ENCODE peak calls at places on chromosomes 6 and 20, in eight cellular contexts. Y, C, K, P, V, Q, J and N are unnamed samples. For H3K9me3, the result is how much of the 10 kb centered on the place peaks cover.

GRCh38 chr6:17385660-17386059 is 7.7 kb upstream of the CAP2 start:
- DNase-seq in Y (no peak), K (no peak), V (peak), C (no peak), P (no peak), Q (no peak), J (no peak), N (no peak)

GRCh38 chr6:138631566-138631965 is 132.3 kb upstream of the NHSL1 start:
- DNase-seq in Q (no peak), J (no peak), Y (no peak), V (no peak), K (no peak), P (no peak), C (no peak), N (no peak)

GRCh38 chr6:56814308-56814707 is 140.6 kb upstream of the BEND6 start:
- DNase-seq in J (no peak), Y (no peak), C (no peak), V (no peak), Q (no peak), P (no peak), K (no peak), N (no peak)

GRCh38 chr20:64261138-64261537 is 5.6 kb downstream of the PCMTD2 start:
- DNase-seq in V (peak), P (no peak), K (no peak), Q (no peak), C (no peak), J (peak), Y (no peak), N (no peak)

GRCh38 chr6:166469426-166469961 is 86.8 kb upstream of the MPC1 start:
- DNase-seq in Y (no peak), V (no peak), C (no peak), P (no peak), Q (no peak), J (no peak), K (no peak), N (no peak)

GRCh38 chr20:21270806-21271205 is 32.3 kb upstream of the XRN2 start:
- DNase-seq in J (no peak), Q (no peak), C (no peak), P (no peak), Y (no peak), K (no peak), V (no peak), N (no peak)

GRCh38 chr6:106757267-106757666 is 127.9 kb downstream of the QRSL1 start:
- DNase-seq in V (no peak), J (no peak), Q (peak), Y (no peak), P (no peak), K (no peak), C (peak), N (no peak)

GRCh38 chr6:106529438-106529837 is 99.9 kb downstream of the RTN4IP1 start:
- DNase-seq in Y (no peak), K (no peak), Q (no peak), P (no peak), C (no peak), J (no peak), V (no peak), N (no peak)

GRCh38 chr20:53922901-53923314 is 147.5 kb downstream of the BCAS1 start:
- DNase-seq in J (no peak), Y (no peak), P (no peak), V (no peak), C (no peak), Q (no peak), K (no peak), N (no peak)

GRCh38 chr20:8414611-8415274 is 282.7 kb downstream of the PLCB1 start:
- DNase-seq in K (no peak), J (no peak), C (no peak), Q (no peak), Y (no peak), V (no peak), P (peak), N (no peak)

GRCh38 chr6:15474196-15474595 is 188.6 kb downstream of the DTNBP1 start:
- DNase-seq in C (no peak), Q (no peak), P (no peak), J (no peak), K (no peak), V (no peak), Y (no peak), N (no peak)

GRCh38 chr20:41248371-41249024 is 69.0 kb downstream of the ZHX3 start:
- DNase-seq in P (no peak), J (no peak), Y (peak), K (no peak), Q (no peak), C (peak), V (no peak), N (no peak)

GRCh38 chr6:160170018-160170680 is 48.5 kb downstream of the SLC22A1 start:
- DNase-seq in K (no peak), J (no peak), Q (no peak), Y (no peak), P (no peak), V (no peak), C (no peak), N (no peak)

GRCh38 chr6:74070091-74070490 is 374.1 kb downstream of the CD109 start:
- DNase-seq in Y (no peak), K (no peak), C (no peak), Q (no peak), P (no peak), J (no peak), V (no peak), N (no peak)

GRCh38 chr20:61935926-61936700 is 129.6 kb downstream of the TAF4 start:
- DNase-seq in P (no peak), Q (peak), J (peak), K (no peak), Y (no peak), C (no peak), V (peak), N (peak)

GRCh38 chr6:328184-328670 is 35.9 kb downstream of the DUSP22 start:
- DNase-seq in J (no peak), P (no peak), K (no peak), Y (peak), C (no peak), Q (no peak), V (peak), N (no peak)

GRCh38 chr6:82270791-82271392 is 23.3 kb upstream of the IBTK start:
- DNase-seq in C (no peak), V (no peak), Q (no peak), P (peak), Y (no peak), K (no peak), J (no peak), N (no peak)

GRCh38 chr6:4884646-4885427 is 108.6 kb downstream of the CDYL start:
- DNase-seq in K (no peak), P (no peak), Q (no peak), C (no peak), V (no peak), J (no peak), Y (no peak), N (no peak)

GRCh38 chr20:20744170-20744725 is 31.8 kb upstream of the RALGAPA2 start:
- DNase-seq in C (no peak), Q (no peak), P (no peak), K (no peak), J (no peak), Y (no peak), V (no peak), N (no peak)

GRCh38 chr20:44835661-44836221 is 25.4 kb upstream of the RIMS4 start:
- DNase-seq in V (no peak), Y (no peak), P (no peak), J (no peak), K (no peak), Q (no peak), C (no peak), N (no peak)

GRCh38 chr6:114839019-114839418 is 496.2 kb upstream of the HS3ST5 start:
- DNase-seq in Y (no peak), J (no peak), C (no peak), Q (no peak), V (no peak), K (no peak), P (no peak), N (no peak)

GRCh38 chr20:34541264-34541901 is 17.1 kb upstream of the MAP1LC3A start:
- DNase-seq in P (no peak), V (no peak), C (no peak), Y (no peak), J (no peak), Q (no peak), K (no peak), N (no peak)

GRCh38 chr6:126380072-126380583 is 40.2 kb downstream of the CENPW start:
- DNase-seq in C (no peak), K (no peak), V (no peak), Q (no peak), J (no peak), Y (no peak), P (no peak), N (no peak)

GRCh38 chr20:61316351-61316750 is 64.3 kb downstream of the CDH4 start:
- DNase-seq in Y (no peak), Q (no peak), J (no peak), V (no peak), P (no peak), K (no peak), C (no peak), N (no peak)

GRCh38 chr6:170383466-170384075 is 77.0 kb downstream of the FAM120B start:
- DNase-seq in P (no peak), K (no peak), Q (no peak), C (no peak), J (no peak), Y (no peak), V (no peak), N (no peak)

GRCh38 chr20:36847710-36848040 is 28.3 kb upstream of the TLDC2 start:
- DNase-seq in K (no peak), C (no peak), V (no peak), Y (no peak), J (no peak), P (no peak), Q (no peak), N (no peak)

GRCh38 chr20:25987073-25987927 is 290.6 kb upstream of the ZNF337 start:
- DNase-seq in P (no peak), V (no peak), Q (no peak), C (no peak), K (peak), J (peak), Y (peak), N (peak)

GRCh38 chr20:36523341-36523740 is 18.0 kb upstream of the MYL9 start:
- DNase-seq in J (no peak), K (no peak), Q (no peak), Y (no peak), C (no peak), V (no peak), P (no peak), N (no peak)

GRCh38 chr6:126312013-126312665 is 27.8 kb upstream of the CENPW start:
- DNase-seq in C (no peak), Q (no peak), J (no peak), V (no peak), P (peak), K (no peak), Y (no peak), N (no peak)

GRCh38 chr6:28142446-28142845 is 763 bp downstream of the ZKSCAN8 start:
- DNase-seq in P (no peak), Q (no peak), J (no peak), C (no peak), K (no peak), V (no peak), Y (no peak), N (no peak)

GRCh38 chr6:157758516-157759023 is 64.5 kb upstream of the SNX9 start:
- DNase-seq in Q (no peak), K (no peak), Y (no peak), J (no peak), C (no peak), P (no peak), V (no peak), N (no peak)
- H3K27ac ChIP-seq in Q (no peak), K (no peak), Y (peak), J (no peak), C (no peak), P (no peak), V (no peak), N (no peak)

GRCh38 chr6:9620687-9621086 is 794.2 kb downstream of the TFAP2A start:
- DNase-seq in Y (no peak), J (no peak), K (no peak), C (no peak), Q (no peak), V (no peak), P (no peak), N (no peak)

GRCh38 chr6:9621276-9621675 is 793.6 kb downstream of the TFAP2A start:
- DNase-seq in V (no peak), P (no peak), C (no peak), Y (no peak), J (no peak), Q (no peak), K (no peak), N (no peak)

GRCh38 chr6:9623228-9623832 is 791.5 kb downstream of the TFAP2A start:
- DNase-seq in J (no peak), C (no peak), K (no peak), Y (no peak), V (no peak), Q (no peak), P (no peak), N (no peak)

GRCh38 chr6:9620263-9620662 is 794.6 kb downstream of the TFAP2A start:
- DNase-seq in P (no peak), C (no peak), Q (no peak), Y (no peak), V (no peak), J (no peak), K (no peak), N (no peak)

DNA sequence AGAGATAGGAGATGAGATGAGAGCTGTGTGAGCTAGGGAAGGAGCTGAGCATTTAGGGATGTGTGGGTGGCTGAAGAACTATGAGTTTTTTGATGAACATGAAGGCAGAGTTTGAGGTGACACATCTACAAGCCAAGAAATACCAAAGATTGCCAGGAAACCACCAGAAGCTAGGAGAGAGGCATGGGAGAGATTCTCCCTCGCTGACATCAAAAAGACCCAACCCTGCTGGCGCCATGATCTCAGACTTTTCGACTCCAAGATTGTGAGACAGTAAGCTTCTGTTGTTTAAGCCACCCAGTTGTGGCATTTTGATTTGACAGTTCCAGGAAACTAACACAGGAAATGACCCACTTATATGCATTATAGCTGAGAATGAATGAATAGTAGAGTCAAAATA is 790.9 kb downstream of the TFAP2A start:
- DNase-seq in Y (no peak), V (no peak), K (no peak), C (no peak), P (no peak), Q (no peak), J (no peak), N (no peak)
- TF ChIP-seq CTCF in Y (no peak), V (no peak), K (no peak), C (no peak), P (no peak), Q (no peak), J (no peak), N (no peak)

GRCh38 chr20:38892091-38892981 is 33.9 kb upstream of the FAM83D start:
- DNase-seq in C (no peak), J (no peak), Y (no peak), P (no peak), Q (no peak), K (no peak), V (no peak), N (no peak)

GRCh38 chr20:38890497-38890818 is 35.8 kb upstream of the FAM83D start:
- DNase-seq in Q (no peak), J (no peak), Y (no peak), K (no peak), V (no peak), C (no peak), P (no peak), N (no peak)

GRCh38 chr20:38888059-38888831 is 38.0 kb upstream of the FAM83D start:
- DNase-seq in Q (no peak), Y (no peak), C (no peak), V (no peak), K (no peak), J (no peak), P (no peak), N (no peak)

GRCh38 chr20:38889050-38889449 is 37.2 kb upstream of the FAM83D start:
- DNase-seq in K (no peak), Q (no peak), V (no peak), Y (no peak), C (no peak), J (no peak), P (no peak), N (no peak)

GRCh38 chr20:38889792-38890496 is 36.3 kb upstream of the FAM83D start:
- DNase-seq in Q (no peak), J (no peak), Y (no peak), K (no peak), P (no peak), V (no peak), C (no peak), N (no peak)
- H3K9me3 ChIP-seq in Q (under half), J (under half), Y (under half), K (under half), P (under half), V (under half), C (under half), N (under half)

DNA sequence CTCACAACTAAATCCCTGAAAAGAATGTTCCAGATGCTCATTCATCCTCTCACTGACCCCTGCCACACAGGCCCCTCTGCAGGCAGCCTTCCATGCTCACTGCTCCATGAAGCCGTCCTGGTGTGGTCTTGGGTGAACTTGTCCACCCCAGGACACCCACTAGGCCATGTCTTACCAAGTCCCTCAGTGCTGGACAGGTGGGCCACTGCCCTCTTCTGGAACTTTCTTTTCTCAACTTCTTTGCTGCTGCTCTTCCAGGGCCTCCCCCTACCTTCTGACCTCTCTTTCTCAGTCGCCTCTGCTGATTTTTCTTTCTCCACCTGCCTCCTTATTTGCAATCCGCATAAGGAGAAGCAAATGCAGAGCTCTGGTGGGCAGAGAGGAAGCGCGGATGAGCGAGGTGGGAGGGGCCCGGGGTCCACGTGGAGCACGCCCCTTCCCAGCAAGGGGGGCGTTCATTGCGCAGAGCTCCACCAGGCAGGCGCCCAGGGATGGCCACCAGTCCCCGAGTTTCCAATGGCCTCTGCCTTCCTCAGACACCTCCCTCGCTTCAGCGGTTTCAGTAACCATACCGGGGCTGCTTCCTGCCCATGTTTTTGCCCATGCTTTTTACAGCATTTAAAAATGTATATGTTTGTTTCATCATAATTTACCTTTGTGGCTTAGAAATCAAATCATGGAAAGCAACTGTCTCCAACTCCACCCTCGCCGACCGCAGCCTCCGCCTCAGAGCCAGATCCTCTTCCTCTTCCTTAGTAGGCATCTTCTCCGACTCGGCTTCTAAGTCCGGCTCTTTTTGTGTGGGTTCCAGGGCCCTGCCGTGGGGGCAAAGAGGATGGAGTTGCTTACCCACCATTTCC is 129.6 kb downstream of the ZDHHC14 start:
- DNase-seq in P (no peak), J (no peak), Y (no peak), V (no peak), K (peak), Q (no peak), C (no peak), N (no peak)
- H3K27ac ChIP-seq in P (no peak), J (no peak), Y (no peak), V (no peak), K (no peak), Q (no peak), C (no peak), N (no peak)

DNA sequence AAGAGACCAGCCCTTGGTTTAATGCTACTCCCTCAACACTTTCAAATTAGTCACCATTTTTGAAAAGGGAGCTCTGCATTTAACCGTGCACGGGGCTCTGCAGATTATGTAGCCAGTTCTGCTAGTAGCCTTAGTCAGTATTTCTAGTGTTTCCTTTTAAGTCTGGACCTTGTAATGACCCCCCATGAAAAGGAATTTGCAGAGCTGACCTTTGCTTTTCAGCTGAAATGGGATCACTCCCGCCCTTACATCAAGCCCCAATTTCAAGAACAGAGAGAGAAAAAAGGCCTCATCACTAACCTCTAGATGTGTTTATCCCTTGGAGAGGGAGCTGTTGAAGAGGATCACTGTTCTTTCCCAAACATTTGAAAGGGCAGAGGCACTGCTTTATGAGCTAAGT is 490.8 kb upstream of the BTBD3 start:
- DNase-seq in P (no peak), C (no peak), V (no peak), Y (no peak), Q (no peak), J (no peak), K (no peak), N (no peak)
- TF ChIP-seq CTCF in P (no peak), C (no peak), V (no peak), Y (no peak), Q (no peak), J (no peak), K (no peak), N (no peak)

DNA sequence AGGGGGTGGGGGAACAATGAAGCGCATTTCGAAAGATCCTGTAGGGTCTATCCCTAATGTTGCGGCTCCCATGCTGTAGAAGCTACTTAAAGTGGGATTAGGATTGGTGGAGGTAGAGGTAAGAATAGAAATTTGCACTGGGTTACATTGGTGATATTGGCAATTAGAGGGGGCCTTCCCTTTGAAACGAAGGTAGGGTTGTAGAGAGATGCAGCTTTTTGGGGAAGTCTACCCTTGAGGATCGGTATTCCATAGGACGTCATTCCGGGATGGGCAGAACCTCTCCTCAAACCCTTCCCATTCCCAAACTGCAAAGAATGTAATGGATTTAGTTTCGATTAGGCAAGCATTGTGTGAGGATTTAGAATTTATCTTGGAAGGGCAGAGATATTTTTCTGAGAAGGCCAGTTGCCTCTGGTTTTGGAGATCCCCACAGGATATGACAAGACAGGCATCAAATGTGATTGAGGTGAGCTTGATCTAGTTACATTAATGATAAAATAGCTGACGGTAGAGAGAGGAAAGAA is 5.4 kb upstream of the ZNFX1 start:
- DNase-seq in K (no peak), P (no peak), J (no peak), Q (no peak), Y (no peak), V (no peak), C (no peak), N (no peak)
- H3K9me3 ChIP-seq in K (half or more), P (under half), J (under half), Q (under half), Y (under half), V (under half), C (under half), N (half or more)